ENCODE peak calls at places on chromosomes 5 and 9, in four cellular contexts. One of them, this sample, is unnamed.
A peak's percentile ranks its signal among the peaks of the same experiment; 100 is the strongest.

GRCh38 chr5:54959673-54960418 is 25.5 kb downstream of the ESM1 start:
- DNase-seq in HFFc6: no peak
- DNase-seq in NCI-H2081: no peak
- DNase-seq in GM13976: no peak
- DNase-seq in this sample: no peak

GRCh38 chr9:77495834-77496671 is 152.1 kb downstream of the GNA14 start:
- DNase-seq in HFFc6: peak; percentile 57
- DNase-seq in NCI-H2081: no peak
- DNase-seq in GM13976: no peak
- DNase-seq in this sample: peak; percentile 79

GRCh38 chr5:147460380-147460779 is 49.5 kb downstream of the DPYSL3 start:
- DNase-seq in HFFc6: no peak
- DNase-seq in NCI-H2081: no peak
- DNase-seq in GM13976: no peak
- DNase-seq in this sample: no peak

GRCh38 chr5:31620071-31620470 is 18.9 kb upstream of the PDZD2 start:
- DNase-seq in HFFc6: no peak
- DNase-seq in NCI-H2081: no peak
- DNase-seq in GM13976: no peak
- DNase-seq in this sample: no peak

GRCh38 chr9:122127396-122127798 is 32.2 kb downstream of the NDUFA8 start:
- DNase-seq in HFFc6: no peak
- DNase-seq in NCI-H2081: no peak
- DNase-seq in GM13976: peak; percentile 28
- DNase-seq in this sample: no peak

GRCh38 chr9:116178481-116179211 is 25.1 kb downstream of the PAPPA start:
- DNase-seq in HFFc6: no peak
- DNase-seq in NCI-H2081: no peak
- DNase-seq in GM13976: no peak
- DNase-seq in this sample: no peak

GRCh38 chr5:151605559-151605958 is 14.4 kb upstream of the FAT2 start:
- DNase-seq in HFFc6: no peak
- DNase-seq in NCI-H2081: no peak
- DNase-seq in GM13976: no peak
- DNase-seq in this sample: no peak

GRCh38 chr5:143833179-143833578 is 21.2 kb downstream of the HMHB1 start:
- DNase-seq in HFFc6: no peak
- DNase-seq in NCI-H2081: no peak
- DNase-seq in GM13976: no peak
- DNase-seq in this sample: no peak

GRCh38 chr5:159582756-159583523 is 252.7 kb upstream of the IL12B start:
- DNase-seq in HFFc6: no peak
- DNase-seq in NCI-H2081: no peak
- DNase-seq in GM13976: no peak
- DNase-seq in this sample: no peak

GRCh38 chr5:133706732-133707430 is 94.5 kb upstream of the FSTL4 start:
- DNase-seq in HFFc6: no peak
- DNase-seq in NCI-H2081: no peak
- DNase-seq in GM13976: no peak
- DNase-seq in this sample: no peak

GRCh38 chr9:130118841-130119520 is 53.2 kb upstream of the NCS1 start:
- DNase-seq in HFFc6: no peak
- DNase-seq in NCI-H2081: peak; percentile 98
- DNase-seq in GM13976: no peak
- DNase-seq in this sample: peak; percentile 40

GRCh38 chr9:85055506-85056202 is 386.1 kb downstream of the NTRK2 start:
- DNase-seq in HFFc6: no peak
- DNase-seq in NCI-H2081: no peak
- DNase-seq in GM13976: no peak
- DNase-seq in this sample: no peak

GRCh38 chr9:13646500-13646899 is 367.0 kb upstream of the MPDZ start:
- DNase-seq in HFFc6: no peak
- DNase-seq in NCI-H2081: no peak
- DNase-seq in GM13976: no peak
- DNase-seq in this sample: no peak